ENCODE peak calls at places on chromosomes 4 and X, in four cellular contexts. O, A, L and M are unnamed samples.
A peak's percentile ranks its signal among the peaks of the same experiment; 100 is the strongest.

GRCh38 chrX:30521440-30522182 is 56.0 kb downstream of the TASL start:
- DNase-seq in O (peak; percentile 6), A (no peak), L (peak; percentile 25), M (peak; percentile 50)

GRCh38 chr4:1248262-1249147 is at the start of gene CTBP1:
- DNase-seq in O (peak; percentile 74), A (peak; percentile 69), L (peak; percentile 82), M (peak; percentile 83)

GRCh38 chr4:158796370-158797140 is 27.7 kb downstream of the FNIP2 start:
- DNase-seq in O (no peak), A (no peak), L (no peak), M (peak; percentile 67)

GRCh38 chr4:93759506-93759905 is 69.0 kb upstream of the ATOH1 start:
- DNase-seq in O (no peak), A (no peak), L (no peak), M (no peak)

GRCh38 chrX:43817454-43817853 is 64.8 kb downstream of the MAOB start:
- DNase-seq in O (no peak), A (no peak), L (no peak), M (no peak)

GRCh38 chrX:13165747-13166146 is 121.3 kb upstream of the FAM9C start:
- DNase-seq in O (no peak), A (no peak), L (peak; percentile 8), M (no peak)

GRCh38 chr4:165207016-165207430 is 338 bp upstream of the KLHL2 start:
- DNase-seq in O (no peak), A (peak; percentile 33), L (peak; percentile 46), M (peak; percentile 31)

GRCh38 chr4:757111-757510 is 51.5 kb downstream of the PCGF3 start:
- DNase-seq in O (no peak), A (no peak), L (no peak), M (no peak)

GRCh38 chrX:17805120-17805519 is 56.0 kb downstream of the RAI2 start:
- DNase-seq in O (no peak), A (peak; percentile 45), L (peak; percentile 69), M (no peak)

GRCh38 chr4:187417761-187418160 is 577.8 kb upstream of the ZFP42 start:
- DNase-seq in O (peak; percentile 18), A (no peak), L (no peak), M (no peak)

GRCh38 chr4:158025131-158025530 is 147.7 kb downstream of the GASK1B start:
- DNase-seq in O (peak; percentile 29), A (no peak), L (no peak), M (peak; percentile 36)

GRCh38 chr4:173253561-173253960 is 80.6 kb downstream of the HMGB2 start:
- DNase-seq in O (no peak), A (no peak), L (no peak), M (no peak)

GRCh38 chr4:55173580-55173979 is 48.2 kb upstream of the KDR start:
- DNase-seq in O (peak; percentile 73), A (no peak), L (no peak), M (peak; percentile 78)

GRCh38 chr4:55172694-55173287 is 47.4 kb upstream of the KDR start:
- DNase-seq in O (peak; percentile 55), A (no peak), L (peak; percentile 43), M (no peak)

GRCh38 chr4:55170462-55170861 is 45.1 kb upstream of the KDR start:
- DNase-seq in O (peak; percentile 78), A (no peak), L (no peak), M (peak; percentile 10)

GRCh38 chr4:55169352-55169959 is 44.1 kb upstream of the KDR start:
- DNase-seq in O (peak; percentile 90), A (peak; percentile 89), L (peak; percentile 96), M (peak; percentile 50)
- H2BK15ac ChIP-seq in O (peak overlapping the region; percentile 52), A (no peak overlapping the region), L (no peak overlapping the region), M (no peak overlapping the region)

DNA sequence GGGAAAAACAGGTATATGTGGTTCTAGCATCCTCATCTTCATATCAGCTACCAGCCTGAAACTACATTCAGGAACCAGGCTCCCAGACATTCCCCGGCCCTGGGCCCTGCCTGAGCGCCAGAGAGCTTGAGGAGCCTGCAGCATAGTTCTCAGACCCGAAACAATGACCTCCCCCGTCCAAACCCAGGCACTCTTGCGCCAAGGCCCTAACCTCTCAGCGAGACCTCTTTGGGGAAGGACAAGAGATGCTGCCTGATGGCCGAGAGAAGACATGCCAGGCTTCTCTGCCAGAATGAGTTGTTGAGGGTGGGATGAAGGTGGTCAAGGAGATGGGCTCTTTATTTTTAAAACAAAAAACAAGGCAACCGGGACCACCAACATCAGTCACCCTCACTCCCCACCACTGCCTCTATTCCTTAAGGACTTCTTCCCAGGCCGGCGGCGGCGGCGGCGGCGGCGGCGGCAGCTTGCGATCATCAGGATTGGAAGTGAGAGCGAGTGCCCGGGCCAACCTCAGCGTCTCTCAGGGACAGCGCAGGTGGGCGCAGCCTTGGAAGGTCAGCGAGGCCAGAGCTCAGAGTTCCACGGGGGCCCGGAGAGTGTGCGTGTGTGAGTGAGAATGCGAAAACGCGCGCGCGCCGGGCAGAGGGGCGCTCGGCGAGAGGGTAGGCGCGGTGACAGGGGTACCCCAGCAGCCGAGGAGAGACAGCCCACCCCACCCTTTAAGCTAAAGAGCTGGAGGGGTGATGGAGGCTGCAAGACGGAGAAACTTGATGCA is 619 bp downstream of the INPP4B start:
- DNase-seq in O (peak; percentile 19), A (peak; percentile 51), L (peak; percentile 47), M (no peak)
- H2BK15ac ChIP-seq in O (peak overlapping the region; percentile 52), A (no peak overlapping the region), L (no peak overlapping the region), M (no peak overlapping the region)

GRCh38 chr4:7045961-7046921 is 3.1 kb downstream of the TADA2B start:
- DNase-seq in O (no peak), A (no peak), L (no peak), M (no peak)

GRCh38 chr4:7049295-7049694 is 6.1 kb downstream of the TADA2B start:
- DNase-seq in O (no peak), A (no peak), L (no peak), M (no peak)

GRCh38 chr4:7048642-7049041 is 5.5 kb downstream of the TADA2B start:
- DNase-seq in O (no peak), A (no peak), L (no peak), M (no peak)

GRCh38 chr4:7045553-7045952 is 2.4 kb downstream of the TADA2B start:
- DNase-seq in O (no peak), A (no peak), L (no peak), M (no peak)

GRCh38 chr4:7046971-7047370 is 3.8 kb downstream of the TADA2B start:
- DNase-seq in O (no peak), A (no peak), L (no peak), M (no peak)
- H2BK15ac ChIP-seq in O (no peak overlapping the region), A (no peak overlapping the region), L (no peak overlapping the region), M (no peak overlapping the region)

GRCh38 chrX:47217852-47218279 is 615 bp upstream of the CDK16 start:
- DNase-seq in O (peak; percentile 98), A (peak; percentile 100), L (peak; percentile 99), M (peak; percentile 98)

GRCh38 chrX:47218920-47219815 is 687 bp downstream of the CDK16 start:
- DNase-seq in O (no peak), A (peak; percentile 55), L (peak; percentile 34), M (no peak)

GRCh38 chrX:47216393-47216925 is 2.0 kb upstream of the CDK16 start:
- DNase-seq in O (no peak), A (no peak), L (no peak), M (no peak)

GRCh38 chrX:47217121-47217851 is 1.2 kb upstream of the CDK16 start:
- DNase-seq in O (peak; percentile 87), A (peak; percentile 53), L (peak; percentile 73), M (peak; percentile 62)

GRCh38 chrX:47218280-47218919 is at the start of gene CDK16:
- DNase-seq in O (peak; percentile 81), A (peak; percentile 87), L (peak; percentile 82), M (peak; percentile 84)
- H2BK15ac ChIP-seq in O (peak within 1 kb of the TSS; percentile 96), A (no peak within 1 kb of the TSS), L (no peak within 1 kb of the TSS), M (peak within 1 kb of the TSS; percentile 97)

DNA sequence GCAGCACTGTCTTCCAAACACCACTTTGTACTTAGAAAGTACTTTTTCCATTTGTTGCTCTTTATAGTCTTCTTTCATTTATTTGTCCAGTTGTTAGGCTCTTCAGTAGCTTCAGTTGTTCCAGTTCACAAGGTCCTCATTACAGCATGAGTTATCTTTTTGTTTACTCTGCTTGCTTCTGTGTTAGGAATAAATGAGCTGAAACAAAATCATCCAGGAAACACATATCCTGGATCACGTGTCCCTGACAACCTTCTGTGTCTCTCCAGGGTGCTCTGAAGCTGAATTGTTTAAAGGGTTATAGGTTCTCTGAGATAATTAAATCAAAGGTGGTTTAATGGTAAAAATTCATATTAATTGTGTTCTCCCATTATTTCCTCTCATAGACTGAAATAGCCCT is 19.9 kb upstream of the KLHL8 start:
- DNase-seq in O (peak; percentile 55), A (no peak), L (no peak), M (no peak)
- H2BK15ac ChIP-seq in O (no peak overlapping the region), A (no peak overlapping the region), L (no peak overlapping the region), M (no peak overlapping the region)

DNA sequence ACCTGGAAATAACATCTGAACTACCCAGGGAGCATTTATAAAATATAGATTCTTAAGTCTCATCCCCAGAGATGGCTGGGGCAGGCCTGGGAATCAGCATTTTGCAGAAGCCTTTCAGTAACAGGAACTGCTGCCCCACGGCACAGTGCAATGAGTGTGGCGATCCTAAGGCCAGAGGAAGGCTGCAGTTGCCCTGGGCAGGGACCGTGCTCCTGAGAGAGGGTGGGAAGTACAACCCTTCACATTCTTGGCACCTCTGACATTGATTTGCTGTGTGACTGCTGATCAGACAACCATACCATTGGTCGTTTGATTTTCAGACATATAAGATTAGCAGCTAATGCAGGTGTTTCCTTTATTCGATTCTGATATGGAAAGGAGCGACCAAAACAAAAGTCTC is 233.6 kb downstream of the STIM2 start:
- DNase-seq in O (no peak), A (no peak), L (no peak), M (no peak)
- H2BK15ac ChIP-seq in O (no peak overlapping the region), A (no peak overlapping the region), L (no peak overlapping the region), M (no peak overlapping the region)

DNA sequence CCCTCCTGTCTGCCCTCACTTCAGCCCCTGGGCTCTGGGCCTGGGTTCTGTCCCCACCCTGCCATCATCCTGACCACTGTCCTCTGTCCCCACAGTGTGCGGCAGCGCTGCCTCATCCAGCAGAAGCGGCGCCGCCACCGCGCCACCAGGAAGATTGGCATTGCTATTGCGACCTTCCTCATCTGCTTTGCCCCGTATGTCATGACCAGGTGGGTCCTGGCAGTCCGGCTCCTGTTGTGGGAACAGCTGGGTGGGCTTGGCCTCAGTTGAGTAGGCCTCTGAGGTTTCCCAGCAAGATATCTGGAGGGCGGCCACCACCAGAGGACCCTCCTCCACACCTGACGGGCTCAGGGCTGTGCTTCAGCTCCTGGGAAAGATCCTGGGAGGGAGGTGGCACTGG is 2.2 kb downstream of the GPR78 start:
- DNase-seq in O (no peak), A (no peak), L (no peak), M (no peak)
- H2BK15ac ChIP-seq in O (no peak overlapping the region), A (no peak overlapping the region), L (no peak overlapping the region), M (no peak overlapping the region)

DNA sequence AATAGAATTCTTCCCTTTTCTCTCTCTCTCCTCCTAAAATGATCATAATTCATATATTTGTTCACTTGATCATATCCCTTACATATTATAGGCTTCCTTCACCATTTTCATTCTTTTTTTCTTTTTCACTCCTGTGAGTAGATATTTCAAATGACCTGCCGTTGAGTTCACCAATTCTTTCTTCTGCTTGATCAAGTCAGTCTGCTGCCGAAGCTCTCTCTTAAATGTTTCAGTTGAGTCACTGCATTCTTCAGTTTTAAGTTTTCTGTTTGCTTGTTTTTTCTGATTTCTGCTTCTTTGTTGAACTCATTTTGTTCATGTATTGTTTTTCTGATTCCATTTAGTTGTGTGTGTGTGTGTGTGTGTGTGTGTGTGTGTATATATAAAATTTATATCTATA is 354.3 kb downstream of the GPAT3 start:
- DNase-seq in O (no peak), A (no peak), L (no peak), M (peak; percentile 57)
- H2BK15ac ChIP-seq in O (no peak overlapping the region), A (no peak overlapping the region), L (no peak overlapping the region), M (no peak overlapping the region)